ENCODE peak calls at places on chromosomes 11 and 22, in nine cellular contexts. One of them, this sample, is unnamed.

GRCh38 chr22:29587938-29588699 is 7.2 kb upstream of the NIPSNAP1 start:
- DNase-seq in activated naive CD8-positive, alpha-beta T cell treated with anti-CD3 and anti-CD28 coated beads, Interleukin-2, amount 50 U/mL, for 16 hours: no peak
- DNase-seq in hepatic stellate cell: peak
- DNase-seq in chondrocyte: no peak
- DNase-seq in EL: peak
- DNase-seq in Calu3: peak
- DNase-seq in T-helper 9 cell: no peak
- DNase-seq in HCT116: no peak
- DNase-seq in type B pancreatic cell: no peak
- DNase-seq in this sample: no peak

GRCh38 chr11:102138677-102139076 is 28.4 kb downstream of the YAP1 start:
- DNase-seq in chondrocyte: no peak
- DNase-seq in Calu3: no peak
- DNase-seq in T-helper 9 cell: no peak
- DNase-seq in HCT116: no peak
- DNase-seq in activated naive CD8-positive, alpha-beta T cell treated with anti-CD3 and anti-CD28 coated beads, Interleukin-2, amount 50 U/mL, for 16 hours: no peak
- DNase-seq in type B pancreatic cell: no peak
- DNase-seq in hepatic stellate cell: peak
- DNase-seq in EL: peak
- DNase-seq in this sample: no peak

GRCh38 chr11:102761646-102762238 is 18.7 kb downstream of the MMP10 start:
- DNase-seq in chondrocyte: no peak
- DNase-seq in activated naive CD8-positive, alpha-beta T cell treated with anti-CD3 and anti-CD28 coated beads, Interleukin-2, amount 50 U/mL, for 16 hours: no peak
- DNase-seq in Calu3: no peak
- DNase-seq in hepatic stellate cell: peak
- DNase-seq in HCT116: no peak
- DNase-seq in EL: peak
- DNase-seq in type B pancreatic cell: no peak
- DNase-seq in T-helper 9 cell: no peak
- DNase-seq in this sample: no peak

GRCh38 chr11:59144096-59144495 is 1.4 kb downstream of the FAM111A start:
- DNase-seq in activated naive CD8-positive, alpha-beta T cell treated with anti-CD3 and anti-CD28 coated beads, Interleukin-2, amount 50 U/mL, for 16 hours: no peak
- DNase-seq in EL: no peak
- DNase-seq in type B pancreatic cell: no peak
- DNase-seq in chondrocyte: no peak
- DNase-seq in hepatic stellate cell: no peak
- DNase-seq in Calu3: no peak
- DNase-seq in T-helper 9 cell: no peak
- DNase-seq in HCT116: no peak
- DNase-seq in this sample: no peak

GRCh38 chr11:67395555-67396257 is 3.9 kb downstream of the RAD9A start:
- DNase-seq in Calu3: no peak
- DNase-seq in chondrocyte: no peak
- DNase-seq in type B pancreatic cell: no peak
- DNase-seq in hepatic stellate cell: no peak
- DNase-seq in activated naive CD8-positive, alpha-beta T cell treated with anti-CD3 and anti-CD28 coated beads, Interleukin-2, amount 50 U/mL, for 16 hours: no peak
- DNase-seq in EL: no peak
- DNase-seq in T-helper 9 cell: no peak
- DNase-seq in HCT116: no peak
- DNase-seq in this sample: peak

GRCh38 chr11:100753144-100753543 is 66.1 kb downstream of the ARHGAP42 start:
- DNase-seq in chondrocyte: no peak
- DNase-seq in activated naive CD8-positive, alpha-beta T cell treated with anti-CD3 and anti-CD28 coated beads, Interleukin-2, amount 50 U/mL, for 16 hours: no peak
- DNase-seq in T-helper 9 cell: no peak
- DNase-seq in EL: no peak
- DNase-seq in type B pancreatic cell: no peak
- DNase-seq in HCT116: no peak
- DNase-seq in Calu3: peak
- DNase-seq in hepatic stellate cell: no peak
- DNase-seq in this sample: no peak

GRCh38 chr11:87144266-87144665 is 106.5 kb downstream of the TMEM135 start:
- DNase-seq in Calu3: no peak
- DNase-seq in chondrocyte: no peak
- DNase-seq in activated naive CD8-positive, alpha-beta T cell treated with anti-CD3 and anti-CD28 coated beads, Interleukin-2, amount 50 U/mL, for 16 hours: no peak
- DNase-seq in hepatic stellate cell: no peak
- DNase-seq in EL: no peak
- DNase-seq in HCT116: no peak
- DNase-seq in type B pancreatic cell: no peak
- DNase-seq in T-helper 9 cell: no peak
- DNase-seq in this sample: no peak

GRCh38 chr11:113174862-113175261 is 139.5 kb upstream of the TTC12 start:
- DNase-seq in T-helper 9 cell: no peak
- DNase-seq in type B pancreatic cell: no peak
- DNase-seq in EL: no peak
- DNase-seq in activated naive CD8-positive, alpha-beta T cell treated with anti-CD3 and anti-CD28 coated beads, Interleukin-2, amount 50 U/mL, for 16 hours: no peak
- DNase-seq in hepatic stellate cell: no peak
- DNase-seq in Calu3: no peak
- DNase-seq in chondrocyte: no peak
- DNase-seq in HCT116: no peak
- DNase-seq in this sample: no peak

GRCh38 chr11:99693941-99694492 is 673.3 kb downstream of the CNTN5 start:
- DNase-seq in T-helper 9 cell: no peak
- DNase-seq in activated naive CD8-positive, alpha-beta T cell treated with anti-CD3 and anti-CD28 coated beads, Interleukin-2, amount 50 U/mL, for 16 hours: no peak
- DNase-seq in hepatic stellate cell: peak
- DNase-seq in HCT116: no peak
- DNase-seq in chondrocyte: no peak
- DNase-seq in type B pancreatic cell: no peak
- DNase-seq in Calu3: peak
- DNase-seq in EL: peak
- DNase-seq in this sample: no peak

GRCh38 chr11:77086521-77087472 is 15.8 kb upstream of the OMP start:
- DNase-seq in type B pancreatic cell: no peak
- DNase-seq in HCT116: no peak
- DNase-seq in EL: no peak
- DNase-seq in activated naive CD8-positive, alpha-beta T cell treated with anti-CD3 and anti-CD28 coated beads, Interleukin-2, amount 50 U/mL, for 16 hours: no peak
- DNase-seq in T-helper 9 cell: no peak
- DNase-seq in chondrocyte: peak
- DNase-seq in hepatic stellate cell: no peak
- DNase-seq in Calu3: peak
- DNase-seq in this sample: peak

GRCh38 chr11:86446163-86446923 is 71.7 kb downstream of the CCDC81 start:
- DNase-seq in chondrocyte: no peak
- DNase-seq in T-helper 9 cell: no peak
- DNase-seq in HCT116: no peak
- DNase-seq in type B pancreatic cell: no peak
- DNase-seq in hepatic stellate cell: no peak
- DNase-seq in Calu3: no peak
- DNase-seq in activated naive CD8-positive, alpha-beta T cell treated with anti-CD3 and anti-CD28 coated beads, Interleukin-2, amount 50 U/mL, for 16 hours: no peak
- DNase-seq in EL: no peak
- DNase-seq in this sample: no peak

This sample was measured in spleen.